ENCODE peak calls at places on chromosomes 6 and 20, in five cellular contexts. U is CD8-positive, alpha-beta T cell; B is ELR; Z is fibroblast of lung; N is stimulated activated CD8-positive, alpha-beta memory T cell treated with anti-CD3 and anti-CD28 coated beads, Interleukin-7, amount 100 ng/mL, for 4 hours. K is an unnamed sample.

GRCh38 chr20:50360921-50361320 is 149.3 kb upstream of the PTPN1 start:
- DNase-seq in Z (no peak), U (no peak), B (no peak), N (no peak), K (no peak)

GRCh38 chr6:33809619-33810018 is 5.8 kb upstream of the MLN start:
- DNase-seq in Z (no peak), N (no peak), U (no peak), B (no peak), K (no peak)

GRCh38 chr20:47253860-47254259 is 102.6 kb downstream of the ZMYND8 start:
- DNase-seq in Z (no peak), U (no peak), N (no peak), B (no peak), K (no peak)

GRCh38 chr6:106511274-106512047 is 117.8 kb downstream of the RTN4IP1 start:
- DNase-seq in B (peak; percentile 70), Z (peak; percentile 34), N (no peak), U (peak; percentile 61), K (peak; percentile 64)

GRCh38 chr6:44645276-44645675 is 257.8 kb downstream of the CDC5L start:
- DNase-seq in Z (no peak), B (peak; percentile 27), N (no peak), U (no peak), K (no peak)

GRCh38 chr6:33672808-33673207 is 38.7 kb downstream of the UQCC2 start:
- DNase-seq in U (no peak), B (peak; percentile 99), Z (peak; percentile 95), N (no peak), K (peak; percentile 93)

GRCh38 chr20:62555642-62556420 is 80.0 kb upstream of the GATA5 start:
- DNase-seq in U (no peak), N (no peak), B (peak; percentile 58), Z (no peak), K (no peak)

GRCh38 chr6:134464690-134465411 is 146.9 kb upstream of the SGK1 start:
- DNase-seq in B (peak; percentile 44), Z (peak; percentile 53), U (no peak), N (no peak), K (peak; percentile 52)

GRCh38 chr6:20038805-20039204 is 173.5 kb downstream of the MBOAT1 start:
- DNase-seq in N (no peak), Z (no peak), U (no peak), B (peak; percentile 8), K (no peak)

GRCh38 chr6:39942903-39943580 is 8.8 kb upstream of the MOCS1 start:
- DNase-seq in Z (no peak), B (no peak), U (no peak), N (no peak), K (no peak)

GRCh38 chr6:15066433-15067337 is 179.2 kb upstream of the JARID2 start:
- DNase-seq in N (no peak), Z (peak; percentile 79), B (peak; percentile 50), U (no peak), K (peak; percentile 8)

GRCh38 chr6:111864138-111865048 is 8.9 kb downstream of the FYN start:
- DNase-seq in B (no peak), N (no peak), Z (no peak), U (no peak), K (no peak)

GRCh38 chr6:159090530-159091306 is 45.9 kb upstream of the TAGAP start:
- DNase-seq in N (no peak), Z (no peak), B (no peak), U (no peak), K (no peak)

GRCh38 chr20:53918949-53919361 is 151.4 kb downstream of the BCAS1 start:
- DNase-seq in N (no peak), U (no peak), Z (no peak), B (no peak), K (no peak)

GRCh38 chr20:41149679-41150131 is 12.4 kb downstream of the PLCG1 start:
- DNase-seq in Z (peak; percentile 35), U (no peak), B (peak; percentile 83), N (no peak), K (no peak)

GRCh38 chr6:158819213-158819976 is at the start of gene EZR:
- DNase-seq in Z (peak; percentile 59), N (peak; percentile 71), U (peak; percentile 89), B (peak; percentile 85), K (peak; percentile 56)

GRCh38 chr6:139648430-139649000 is 274.1 kb upstream of the CITED2 start:
- DNase-seq in Z (no peak), N (no peak), U (no peak), B (no peak), K (no peak)

GRCh38 chr6:81788748-81789147 is 36.3 kb upstream of the TENT5A start:
- DNase-seq in U (no peak), N (no peak), B (peak; percentile 8), Z (no peak), K (no peak)

GRCh38 chr20:17873410-17874270 is 95.0 kb downstream of the SNX5 start:
- DNase-seq in U (no peak), N (no peak), B (peak; percentile 77), Z (peak; percentile 97), K (peak; percentile 99)

GRCh38 chr20:59568509-59569024 is 35.8 kb upstream of the PHACTR3 start:
- DNase-seq in Z (no peak), U (no peak), B (no peak), N (no peak), K (no peak)

GRCh38 chr6:20377623-20378265 is 23.9 kb upstream of the E2F3 start:
- DNase-seq in N (no peak), B (peak; percentile 84), U (no peak), Z (peak; percentile 49), K (peak; percentile 59)

GRCh38 chr6:65299236-65299635 is 407.8 kb downstream of the EYS start:
- DNase-seq in N (no peak), Z (no peak), B (no peak), U (no peak), K (no peak)

GRCh38 chr6:85756982-85757381 is 114.3 kb upstream of the SYNCRIP start:
- DNase-seq in B (peak; percentile 54), Z (peak; percentile 65), N (no peak), U (no peak), K (no peak)

GRCh38 chr20:45387274-45387673 is 9.1 kb upstream of the TP53TG5 start:
- DNase-seq in Z (no peak), U (no peak), N (no peak), B (no peak), K (no peak)

GRCh38 chr6:110520188-110520956 is 44.0 kb upstream of the SLC22A16 start:
- DNase-seq in B (no peak), Z (no peak), N (no peak), U (no peak), K (no peak)

GRCh38 chr20:21808863-21809664 is 103.6 kb downstream of the PAX1 start:
- DNase-seq in U (no peak), Z (no peak), B (no peak), N (no peak), K (no peak)

K was measured in fibroblast of gingiva.